ENCODE peak calls at places on chromosomes 5 and 9, in eight cellular contexts. E is cardiac fibroblast; S is brain microvascular endothelial cell; Z is B cell; X is CD4-positive, alpha-beta T cell; W is epithelial cell of esophagus; N is epithelial cell of proximal tubule; M is GM20000. Y is an unnamed sample.

GRCh38 chr9:126317513-126317912 is 9.1 kb upstream of the MVB12B start:
- DNase-seq in M (no peak), Z (no peak), E (peak; percentile 16), W (peak; percentile 28), X (peak; percentile 44), S (no peak), N (no peak), Y (no peak)

GRCh38 chr5:1101991-1102713 is 9.7 kb downstream of the SLC12A7 start:
- DNase-seq in S (no peak), Z (no peak), E (peak; percentile 20), W (no peak), N (no peak), M (no peak), X (no peak), Y (no peak)

GRCh38 chr9:108095496-108095895 is 605.9 kb upstream of the KLF4 start:
- DNase-seq in S (no peak), M (no peak), X (no peak), W (no peak), E (no peak), N (no peak), Z (no peak), Y (no peak)

GRCh38 chr9:7273575-7273974 is 515.8 kb downstream of the KDM4C start:
- DNase-seq in X (no peak), E (peak; percentile 37), M (no peak), Z (no peak), W (peak; percentile 8), S (no peak), N (no peak), Y (no peak)

GRCh38 chr9:131500377-131500776 is 2.3 kb upstream of the POMT1 start:
- DNase-seq in N (no peak), X (peak; percentile 60), W (peak; percentile 50), S (no peak), M (no peak), E (no peak), Z (no peak), Y (no peak)

GRCh38 chr5:16943846-16944675 is 8.0 kb upstream of the MYO10 start:
- DNase-seq in N (no peak), M (no peak), E (no peak), S (no peak), W (no peak), X (no peak), Z (no peak), Y (no peak)

GRCh38 chr5:180212363-180213255 is 3.6 kb upstream of the RASGEF1C start:
- DNase-seq in N (no peak), E (no peak), M (no peak), X (no peak), W (no peak), Z (no peak), S (no peak), Y (no peak)

GRCh38 chr9:133955821-133956411 is 36.2 kb downstream of the VAV2 start:
- DNase-seq in Z (peak; percentile 59), S (no peak), W (no peak), E (peak; percentile 25), X (peak; percentile 33), M (peak; percentile 76), N (no peak), Y (no peak)

GRCh38 chr9:132998861-132999635 is 20.6 kb downstream of the GFI1B start:
- DNase-seq in W (no peak), X (no peak), E (no peak), M (no peak), S (no peak), N (no peak), Z (no peak), Y (no peak)

GRCh38 chr9:95784318-95784717 is 91.2 kb upstream of the ERCC6L2 start:
- DNase-seq in E (no peak), S (no peak), X (no peak), W (no peak), M (no peak), Z (no peak), N (no peak), Y (no peak)

GRCh38 chr5:113153512-113154097 is 177.0 kb downstream of the DCP2 start:
- DNase-seq in S (no peak), M (no peak), X (no peak), Z (no peak), E (no peak), W (no peak), N (no peak), Y (no peak)

GRCh38 chr9:98943682-98944129 is at the start of gene COL15A1:
- DNase-seq in W (no peak), M (no peak), N (no peak), Z (no peak), E (peak; percentile 19), X (no peak), S (no peak), Y (no peak)
- TF ChIP-seq CTCF in W (no peak), M (no peak), N (no peak), Z (no peak), E (no peak), X (no peak), S (no peak), Y (no peak)

GRCh38 chr5:53481887-53482716 is 1.7 kb downstream of the FST start:
- DNase-seq in W (peak; percentile 88), X (peak; percentile 29), E (peak; percentile 85), N (no peak), Z (peak; percentile 40), M (peak; percentile 77), S (peak; percentile 71), Y (peak; percentile 72)
- TF ChIP-seq CTCF in W (no peak), X (no peak), E (peak; percentile 35), N (peak; percentile 8), Z (peak; percentile 49), M (no peak), S (peak; percentile 46), Y (peak; percentile 46)

GRCh38 chr9:130182090-130182909 is 10.1 kb downstream of the NCS1 start:
- DNase-seq in S (no peak), N (no peak), X (no peak), Z (no peak), W (no peak), M (no peak), E (no peak), Y (no peak)
- TF ChIP-seq CTCF in S (peak; percentile 23), N (no peak), X (no peak), Z (no peak), W (no peak), M (no peak), E (no peak), Y (no peak)

GRCh38 chr9:71768388-71769174 is at the start of gene CEMIP2:
- DNase-seq in X (peak; percentile 86), Z (peak; percentile 86), M (peak; percentile 93), W (peak; percentile 93), N (no peak), S (peak; percentile 81), E (peak; percentile 91), Y (peak; percentile 89)
- TF ChIP-seq CTCF in X (peak; percentile 58), Z (no peak), M (peak; percentile 84), W (peak; percentile 18), N (peak; percentile 33), S (peak; percentile 47), E (no peak), Y (peak; percentile 72)

GRCh38 chr9:125189361-125190289 is at the start of gene PPP6C:
- DNase-seq in Z (peak; percentile 96), M (peak; percentile 96), W (peak; percentile 97), S (peak; percentile 92), E (peak; percentile 96), X (peak; percentile 96), N (peak; percentile 56), Y (peak; percentile 98)
- TF ChIP-seq CTCF in Z (peak; percentile 78), M (peak; percentile 77), W (peak; percentile 61), S (peak; percentile 80), E (peak; percentile 68), X (peak; percentile 63), N (peak; percentile 58), Y (peak; percentile 63)

Y was measured in CD14-positive monocyte.